ENCODE peak calls at places on chromosomes 4 and X, in four cellular contexts. K is sciatic nerve, V is A549, A is iPS-NIHi11. L is an unnamed sample.

GRCh38 chr4:46404961-46405360 is 15.0 kb upstream of the GABRA2 start:
- DNase-seq in V (no peak), K (no peak), A (peak), L (no peak)

GRCh38 chr4:185597532-185598188 is 62.4 kb upstream of the PDLIM3 start:
- DNase-seq in K (peak), V (peak), A (peak), L (peak)

GRCh38 chr4:39484582-39485272 is 25.9 kb downstream of the LIAS start:
- DNase-seq in V (no peak), A (no peak), K (no peak), L (no peak)

GRCh38 chrX:17459008-17459407 is 84.0 kb downstream of the NHS start:
- DNase-seq in A (no peak), V (no peak), K (peak), L (no peak)

GRCh38 chr4:118742050-118742449 is 56.9 kb downstream of the METTL14 start:
- DNase-seq in K (no peak), A (no peak), V (no peak), L (no peak)

GRCh38 chrX:153999359-154000037 is 20.2 kb downstream of the IRAK1 start:
- DNase-seq in K (no peak), V (no peak), A (no peak), L (no peak)

GRCh38 chrX:20267924-20268701 is 1.4 kb upstream of the RPS6KA3 start:
- DNase-seq in K (peak), V (no peak), A (peak), L (peak)

GRCh38 chr4:120007171-120007894 is 59.3 kb downstream of the MAD2L1 start:
- DNase-seq in K (no peak), V (no peak), A (no peak), L (no peak)

GRCh38 chr4:70833701-70834100 is 6.0 kb downstream of the GRSF1 start:
- DNase-seq in A (no peak), K (no peak), V (no peak), L (no peak)

GRCh38 chrX:1325515-1326116 is 11.0 kb upstream of the IL3RA start:
- DNase-seq in K (no peak), A (no peak), V (no peak), L (no peak)

GRCh38 chr4:53593765-53594164 is 2.5 kb upstream of the LNX1 start:
- DNase-seq in V (no peak), A (no peak), K (no peak), L (no peak)

GRCh38 chr4:112210777-112211176 is 20.8 kb upstream of the AP1AR start:
- DNase-seq in A (no peak), V (no peak), K (no peak), L (no peak)

GRCh38 chrX:109714340-109714958 is 18.6 kb downstream of the ACSL4 start:
- DNase-seq in K (no peak), V (no peak), A (no peak), L (no peak)

GRCh38 chr4:165328101-165328425 is 594 bp downstream of the MSMO1 start:
- DNase-seq in K (no peak), V (no peak), A (no peak), L (no peak)

GRCh38 chr4:125770814-125771398 is 456.2 kb downstream of the FAT4 start:
- DNase-seq in K (no peak), A (no peak), V (no peak), L (no peak)

GRCh38 chr4:38894340-38894982 is 26.9 kb downstream of the FAM114A1 start:
- DNase-seq in A (no peak), V (no peak), K (no peak), L (peak)

GRCh38 chr4:7238300-7238960 is 46.1 kb downstream of the SORCS2 start:
- DNase-seq in K (no peak), A (peak), V (no peak), L (peak)

GRCh38 chr4:24507439-24507838 is 76.9 kb downstream of the DHX15 start:
- DNase-seq in V (no peak), A (no peak), K (no peak), L (no peak)

GRCh38 chrX:72107320-72107719 is 24.4 kb downstream of the RTL5 start:
- DNase-seq in A (no peak), V (no peak), K (no peak), L (no peak)

GRCh38 chr4:39754309-39754708 is 56.4 kb downstream of the UBE2K start:
- DNase-seq in V (no peak), K (no peak), A (no peak), L (no peak)

GRCh38 chr4:185638093-185638492 is 102.8 kb upstream of the PDLIM3 start:
- DNase-seq in V (no peak), A (no peak), K (no peak), L (no peak)

GRCh38 chr4:105197777-105198176 is 51.1 kb downstream of the TET2 start:
- DNase-seq in V (no peak), A (no peak), K (no peak), L (no peak)

GRCh38 chr4:87560802-87561201 is 31.6 kb upstream of the SPARCL1 start:
- DNase-seq in A (no peak), V (no peak), K (no peak), L (no peak)

GRCh38 chr4:41428941-41429669 is 108.9 kb upstream of the LIMCH1 start:
- DNase-seq in K (no peak), A (no peak), V (no peak), L (no peak)

GRCh38 chrX:139720136-139720535 is 12.2 kb upstream of the MCF2 start:
- DNase-seq in K (no peak), A (peak), V (peak), L (no peak)

L was measured in stimulated activated naive CD8-positive, alpha-beta T cell treated with anti-CD3 and anti-CD28 coated beads, Interleukin-15, Interleukin-2, amounts not matched to agents 100 U/mL and 50 U/mL, for 24 hours.